ENCODE peak calls at places on chromosome 16, in six cellular contexts. M is stomach, C is SK-N-SH, U is sigmoid colon, I is H1, S is transverse colon. E is an unnamed sample.

GRCh38 chr16:80720759-80721470 is 83.5 kb downstream of the CDYL2 start:
- DNase-seq in M (no peak), C (no peak), U (no peak), I (no peak), S (no peak), E (no peak)

GRCh38 chr16:6966925-6967324 is 365.7 kb upstream of the RBFOX1 start:
- DNase-seq in M (no peak), C (no peak), U (no peak), I (no peak), S (no peak), E (no peak)

GRCh38 chr16:78929798-78930197 is 670.7 kb downstream of the MAF start:
- DNase-seq in M (no peak), C (no peak), U (no peak), I (no peak), S (no peak), E (no peak)

GRCh38 chr16:1667271-1667670 is 10.8 kb upstream of the JPT2 start:
- DNase-seq in M (no peak), C (no peak), U (no peak), I (no peak), S (no peak), E (no peak)

GRCh38 chr16:78227855-78228254 is 128.4 kb downstream of the WWOX start:
- DNase-seq in M (no peak), C (peak; percentile 49), U (no peak), I (no peak), S (no peak), E (no peak)

GRCh38 chr16:89314357-89314756 is 96.9 kb downstream of the ZNF778 start:
- DNase-seq in M (no peak), C (no peak), U (no peak), I (no peak), S (no peak), E (no peak)

GRCh38 chr16:27470567-27471431 is 68.8 kb downstream of the IL21R start:
- DNase-seq in M (no peak), C (no peak), U (no peak), I (no peak), S (no peak), E (no peak)

GRCh38 chr16:84643677-84644076 is 4.6 kb upstream of the KLHL36 start:
- DNase-seq in M (no peak), C (no peak), U (no peak), I (no peak), S (no peak), E (no peak)

GRCh38 chr16:85402910-85403692 is 210.0 kb upstream of the GSE1 start:
- DNase-seq in M (no peak), C (no peak), U (peak; percentile 69), I (no peak), S (no peak), E (peak; percentile 53)

GRCh38 chr16:24440296-24440695 is 99.1 kb upstream of the RBBP6 start:
- DNase-seq in M (no peak), C (no peak), U (no peak), I (no peak), S (no peak), E (no peak)

GRCh38 chr16:79006762-79007161 is 593.8 kb downstream of the MAF start:
- DNase-seq in M (no peak), C (no peak), U (no peak), I (no peak), S (no peak), E (no peak)

GRCh38 chr16:66152841-66153525 is 213.5 kb upstream of the CDH5 start:
- DNase-seq in M (no peak), C (no peak), U (no peak), I (no peak), S (no peak), E (no peak)

GRCh38 chr16:86508947-86509758 is 1.2 kb upstream of the FOXF1 start:
- DNase-seq in M (no peak), C (no peak), U (peak; percentile 93), I (no peak), S (peak; percentile 46), E (no peak)

GRCh38 chr16:19377864-19378263 is 39.8 kb upstream of the TMC5 start:
- DNase-seq in M (no peak), C (no peak), U (no peak), I (no peak), S (no peak), E (no peak)

GRCh38 chr16:86573646-86574508 is 4.5 kb upstream of the FOXL1 start:
- DNase-seq in M (no peak), C (no peak), U (no peak), I (no peak), S (no peak), E (no peak)

GRCh38 chr16:47139561-47140185 is 4.1 kb downstream of the NETO2 start:
- DNase-seq in M (no peak), C (no peak), U (no peak), I (no peak), S (no peak), E (no peak)

GRCh38 chr16:65490296-65490695 is 368.4 kb upstream of the CDH11 start:
- DNase-seq in M (no peak), C (no peak), U (no peak), I (no peak), S (no peak), E (no peak)

GRCh38 chr16:76668207-76668725 is 391.1 kb downstream of the CNTNAP4 start:
- DNase-seq in M (no peak), C (no peak), U (no peak), I (no peak), S (no peak), E (no peak)

GRCh38 chr16:2474877-2475412 is at the start of gene TBC1D24:
- DNase-seq in M (peak; percentile 90), C (peak; percentile 100), U (peak; percentile 92), I (no peak), S (peak; percentile 90), E (no peak)

GRCh38 chr16:30472328-30472942 is at the start of gene ITGAL:
- DNase-seq in M (peak; percentile 56), C (no peak), U (peak; percentile 72), I (no peak), S (peak; percentile 72), E (no peak)

GRCh38 chr16:30893082-30893743 is 664 bp downstream of the BCL7C start:
- DNase-seq in M (no peak), C (peak; percentile 63), U (no peak), I (no peak), S (no peak), E (no peak)

GRCh38 chr16:4813251-4814003 is 11.0 kb upstream of the ROGDI start:
- DNase-seq in M (no peak), C (no peak), U (no peak), I (no peak), S (no peak), E (no peak)

GRCh38 chr16:35195173-35195863 is 1735.9 kb downstream of the TP53TG3F start:
- DNase-seq in M (no peak), C (no peak), U (no peak), I (no peak), S (no peak), E (peak; percentile 65)

GRCh38 chr16:49836668-49837067 is 19.2 kb downstream of the ZNF423 start:
- DNase-seq in M (no peak), C (no peak), U (no peak), I (no peak), S (no peak), E (no peak)
- H3K27ac ChIP-seq in M (peak overlapping the region; percentile 85), C (no peak overlapping the region), U (peak overlapping the region; percentile 78), I (no peak overlapping the region), S (peak overlapping the region; percentile 78), E (no peak overlapping the region)

DNA sequence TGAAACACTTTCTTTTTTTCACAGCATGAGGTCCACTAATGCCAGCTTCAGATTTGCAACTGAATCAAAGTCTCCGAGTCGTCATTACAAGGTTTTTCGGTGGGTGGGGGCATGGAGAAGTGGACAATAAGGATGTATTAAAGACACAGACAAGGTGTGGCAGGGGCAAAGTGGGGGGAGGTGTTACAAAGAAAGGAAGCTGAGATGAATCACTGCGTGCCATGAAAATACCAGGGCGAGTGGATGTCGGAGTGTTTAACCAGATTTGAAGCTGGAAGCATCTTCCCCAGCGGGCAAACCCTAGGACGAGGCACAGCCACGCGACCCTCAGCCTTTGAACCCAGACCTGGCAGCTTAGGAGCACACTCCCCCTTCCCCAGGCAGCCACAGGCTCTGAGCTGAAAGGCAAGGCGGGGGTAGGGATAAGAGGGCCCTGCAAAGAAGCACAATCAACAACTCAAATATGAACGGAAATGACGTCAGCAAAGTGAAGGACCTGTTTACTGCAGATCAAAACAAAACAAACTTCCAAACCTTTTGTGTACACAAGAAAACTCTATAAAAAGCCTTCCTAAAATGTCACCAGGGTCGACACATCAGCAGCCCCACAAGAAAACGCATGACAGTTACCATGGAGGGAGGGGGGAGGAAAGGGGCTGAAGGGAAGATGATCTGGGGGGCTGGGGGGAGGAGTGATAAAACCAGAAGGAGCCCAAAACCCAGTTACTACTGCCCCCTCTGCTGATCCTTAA is 5.6 kb upstream of the ZFHX3 start:
- DNase-seq in M (no peak), C (peak; percentile 52), U (peak; percentile 70), I (no peak), S (no peak), E (no peak)
- TF ChIP-seq EP300 in M (no peak), C (peak; percentile 49), U (no peak), I (no peak), S (no peak), E (no peak)

GRCh38 chr16:61057635-61058034 is 978.6 kb downstream of the CDH8 start:
- DNase-seq in M (no peak), C (no peak), U (no peak), I (no peak), S (no peak), E (no peak)
- TF ChIP-seq POLR2AphosphoS5 in M (no peak), C (no peak), U (no peak), I (no peak), S (no peak), E (no peak)

DNA sequence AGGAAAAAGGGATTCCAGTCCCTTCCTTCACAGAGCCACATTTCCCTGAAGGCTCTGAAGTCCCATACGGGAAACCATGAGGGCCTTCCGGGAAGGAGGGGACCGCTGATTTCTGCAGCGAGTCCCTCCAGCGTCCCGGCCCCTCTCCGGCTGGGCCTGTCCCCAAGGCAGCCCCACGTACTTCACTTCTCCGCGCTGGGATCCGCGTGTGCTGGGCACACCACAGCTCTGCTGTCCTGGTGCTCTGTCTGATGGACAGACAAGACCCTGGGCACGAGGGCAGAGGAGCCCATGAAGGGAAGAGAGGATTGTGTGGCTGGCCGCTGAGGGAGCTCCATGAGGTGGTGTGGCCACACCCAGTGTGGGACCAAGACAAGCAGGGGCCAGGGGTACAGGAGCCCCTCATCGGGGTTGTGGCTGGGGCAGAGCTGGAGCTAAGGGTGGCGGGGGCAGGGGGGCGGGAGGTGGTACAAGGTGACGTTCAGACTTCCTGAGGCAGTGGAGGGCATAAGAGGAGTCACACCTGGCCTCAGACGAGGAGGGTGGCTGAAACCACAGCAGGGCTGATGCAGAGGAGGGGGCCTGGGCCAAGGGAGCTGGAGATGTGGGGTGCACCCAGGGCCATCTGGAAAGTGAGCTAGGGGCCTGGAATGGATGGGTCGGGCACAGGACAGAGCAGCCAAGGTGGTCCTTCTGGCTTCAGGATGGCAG is 57.2 kb downstream of the PRMT7 start:
- DNase-seq in M (no peak), C (no peak), U (no peak), I (no peak), S (no peak), E (no peak)
- H3K27ac ChIP-seq in M (no peak overlapping the region), C (no peak overlapping the region), U (no peak overlapping the region), I (no peak overlapping the region), S (no peak overlapping the region), E (no peak overlapping the region)

GRCh38 chr16:56795011-56795410 is 65.1 kb downstream of the NUP93 start:
- DNase-seq in M (no peak), C (no peak), U (no peak), I (no peak), S (no peak), E (no peak)
- TF ChIP-seq EP300 in M (no peak), C (no peak), U (no peak), I (no peak), S (no peak), E (no peak)

E was measured in suprapubic skin.